ENCODE peak calls at places on chromosomes 3 and 15, in eight cellular contexts. S is EL; R is GM12865; X is GM20000; O is GM06990; U is ACHN; E is heart left ventricle; M is CD8-positive, alpha-beta memory T cell. Z is an unnamed sample.

GRCh38 chr15:87929835-87930234 is 326.7 kb downstream of the NTRK3 start:
- DNase-seq in R (no peak), M (no peak), X (no peak), O (no peak), U (no peak), S (no peak), E (no peak), Z (peak; percentile 12)

GRCh38 chr15:44101944-44102343 is 93.1 kb downstream of the FRMD5 start:
- DNase-seq in S (peak; percentile 84), M (no peak), X (no peak), O (no peak), E (no peak), R (no peak), U (peak; percentile 85), Z (peak; percentile 92)

GRCh38 chr3:117184574-117184973 is 475.0 kb downstream of the TUSC7 start:
- DNase-seq in M (no peak), S (peak; percentile 66), X (no peak), O (no peak), R (no peak), E (no peak), U (no peak), Z (no peak)

GRCh38 chr15:34644061-34644460 is 60.6 kb upstream of the GOLGA8B start:
- DNase-seq in O (no peak), M (no peak), U (no peak), R (no peak), S (peak; percentile 87), E (no peak), X (no peak), Z (peak; percentile 84)

GRCh38 chr3:98325055-98325454 is 28.6 kb upstream of the OR5K4 start:
- DNase-seq in E (no peak), M (no peak), R (no peak), O (no peak), X (no peak), S (no peak), U (no peak), Z (no peak)

GRCh38 chr3:73479325-73479724 is 145.4 kb downstream of the PDZRN3 start:
- DNase-seq in R (no peak), E (no peak), S (no peak), U (no peak), M (no peak), O (no peak), X (no peak), Z (no peak)

GRCh38 chr15:46120713-46121112 is 485.9 kb downstream of the SQOR start:
- DNase-seq in O (no peak), X (no peak), S (no peak), M (no peak), E (no peak), R (no peak), U (no peak), Z (no peak)

GRCh38 chr15:26867199-26868007 is 541 bp downstream of the GABRA5 start:
- DNase-seq in U (peak; percentile 7), O (no peak), S (no peak), R (no peak), X (no peak), E (no peak), M (no peak), Z (no peak)

GRCh38 chr3:49723301-49723630 is 485 bp downstream of the GMPPB start:
- DNase-seq in R (peak; percentile 83), X (peak; percentile 70), E (peak; percentile 57), O (no peak), M (peak; percentile 73), S (peak; percentile 47), U (peak; percentile 31), Z (peak; percentile 44)

GRCh38 chr15:32131803-32132202 is 101.5 kb downstream of the CHRNA7 start:
- DNase-seq in E (no peak), S (no peak), M (no peak), R (no peak), U (no peak), O (no peak), X (no peak), Z (no peak)

GRCh38 chr3:147509444-147509843 is 100.3 kb downstream of the ZIC1 start:
- DNase-seq in O (no peak), R (no peak), X (no peak), S (no peak), M (no peak), E (no peak), U (no peak), Z (no peak)

Z was measured in RPMI7951.